ENCODE peak calls at places on chromosomes 12 and 14, in four cellular contexts. N, M, S and A are unnamed samples.

GRCh38 chr12:53014709-53015108 is 8.5 kb downstream of the EIF4B start:
- DNase-seq in N (no peak), M (no peak), S (no peak), A (no peak)

GRCh38 chr12:108825205-108825950 is 32.0 kb downstream of the SSH1 start:
- DNase-seq in N (no peak), M (no peak), S (no peak), A (no peak)

GRCh38 chr14:58772814-58773620 is 135.3 kb downstream of the DACT1 start:
- DNase-seq in N (no peak), M (peak), S (no peak), A (no peak)

GRCh38 chr12:88993655-88994054 is 358.6 kb downstream of the DUSP6 start:
- DNase-seq in N (peak), M (peak), S (no peak), A (no peak)

GRCh38 chr12:124921200-124922008 is 7.0 kb upstream of the UBC start:
- DNase-seq in N (peak), M (peak), S (peak), A (no peak)

GRCh38 chr12:102374190-102374589 is 106.2 kb downstream of the IGF1 start:
- DNase-seq in N (no peak), M (no peak), S (no peak), A (no peak)

GRCh38 chr12:8446642-8447547 is 8.9 kb upstream of the CLEC6A start:
- DNase-seq in N (no peak), M (peak), S (no peak), A (no peak)

GRCh38 chr14:74821267-74821915 is 54.6 kb downstream of the PROX2 start:
- DNase-seq in N (no peak), M (no peak), S (no peak), A (no peak)

GRCh38 chr14:50061664-50062437 is 54.5 kb downstream of the VCPKMT start:
- DNase-seq in N (peak), M (peak), S (no peak), A (no peak)

GRCh38 chr14:97346675-97347074 is 549.5 kb downstream of the VRK1 start:
- DNase-seq in N (no peak), M (no peak), S (no peak), A (no peak)

GRCh38 chr12:123949118-123949774 is 23.4 kb downstream of the CCDC92 start:
- DNase-seq in N (no peak), M (no peak), S (no peak), A (peak)